ENCODE peak calls at places on chromosome 7, in seven cellular contexts. I is stimulated activated CD8-positive, alpha-beta memory T cell treated with anti-CD3 and anti-CD28 coated beads, Interleukin-2, amount 100 ng/mL, for 1 hour; Z is psoas muscle; C is activated naive CD8-positive, alpha-beta T cell treated with anti-CD3 and anti-CD28 coated beads, Interleukin-2, amount 50 U/mL, for 16 hours; P is head of caudate nucleus; J is SW480; F is KBM-7. Y is an unnamed sample.

GRCh38 chr7:28858206-28858605 is 99.9 kb downstream of the TRIL start:
- DNase-seq in I (no peak), Z (no peak), C (no peak), P (no peak), J (no peak), F (no peak), Y (no peak)

GRCh38 chr7:159020987-159021386 is 123.7 kb downstream of the VIPR2 start:
- DNase-seq in I (no peak), Z (peak), C (no peak), P (no peak), J (no peak), F (no peak), Y (no peak)

GRCh38 chr7:116089293-116089692 is 58.7 kb upstream of the TFEC start:
- DNase-seq in I (no peak), Z (no peak), C (no peak), P (no peak), J (no peak), F (no peak), Y (no peak)

GRCh38 chr7:137943132-137943551 is 58.7 kb downstream of the CREB3L2 start:
- DNase-seq in I (no peak), Z (no peak), C (no peak), P (no peak), J (no peak), F (no peak), Y (peak)

GRCh38 chr7:50449881-50450690 is at the start of gene FIGNL1:
- DNase-seq in I (peak), Z (peak), C (peak), P (peak), J (peak), F (peak), Y (peak)

GRCh38 chr7:133540096-133540860 is 287.4 kb downstream of the EXOC4 start:
- DNase-seq in I (no peak), Z (no peak), C (no peak), P (no peak), J (no peak), F (no peak), Y (no peak)

GRCh38 chr7:37105762-37106161 is 342.9 kb downstream of the ELMO1 start:
- DNase-seq in I (no peak), Z (no peak), C (no peak), P (no peak), J (no peak), F (no peak), Y (no peak)

GRCh38 chr7:115328018-115328417 is 406.1 kb downstream of the MDFIC start:
- DNase-seq in I (no peak), Z (no peak), C (no peak), P (no peak), J (no peak), F (no peak), Y (no peak)

GRCh38 chr7:716212-716611 is 10.3 kb upstream of the DNAAF5 start:
- DNase-seq in I (no peak), Z (no peak), C (no peak), P (no peak), J (peak), F (no peak), Y (peak)

GRCh38 chr7:114628362-114628761 is 213.7 kb downstream of the FOXP2 start:
- DNase-seq in I (no peak), Z (no peak), C (no peak), P (no peak), J (no peak), F (no peak), Y (no peak)

GRCh38 chr7:151248191-151249033 is at the start of gene SMARCD3:
- DNase-seq in I (no peak), Z (peak), C (no peak), P (peak), J (peak), F (peak), Y (peak)

GRCh38 chr7:66758964-66759628 is 18.6 kb downstream of the RABGEF1 start:
- DNase-seq in I (no peak), Z (peak), C (no peak), P (no peak), J (no peak), F (peak), Y (no peak)